ENCODE peak calls at places on chromosomes 16 and 17, in seven cellular contexts. H, Z, K, X, W, T and M are unnamed samples.

GRCh38 chr16:48542020-48542473 is 67.9 kb downstream of the N4BP1 start:
- DNase-seq in H (peak; percentile 36), T (no peak), X (peak; percentile 77), W (peak; percentile 55), K (peak; percentile 75), Z (peak; percentile 55), M (peak; percentile 54)

GRCh38 chr16:75343311-75343710 is 90.0 kb downstream of the CFDP1 start:
- DNase-seq in T (no peak), K (no peak), Z (no peak), H (no peak), X (no peak), W (no peak), M (no peak)

GRCh38 chr17:76545918-76546555 is 6.2 kb downstream of the PRCD start:
- DNase-seq in Z (no peak), T (no peak), W (peak; percentile 14), K (no peak), X (no peak), H (peak; percentile 4), M (no peak)

GRCh38 chr17:48276776-48277175 is 153.2 kb downstream of the SKAP1 start:
- DNase-seq in H (no peak), T (no peak), K (no peak), W (no peak), Z (no peak), X (no peak), M (no peak)

GRCh38 chr16:67169642-67170167 is 633 bp upstream of the NOL3 start:
- DNase-seq in W (no peak), T (no peak), K (no peak), X (no peak), Z (peak; percentile 41), H (peak; percentile 94), M (peak; percentile 63)

GRCh38 chr16:65079549-65079948 is 42.3 kb downstream of the CDH11 start:
- DNase-seq in X (no peak), T (no peak), H (no peak), K (no peak), Z (no peak), W (no peak), M (no peak)

GRCh38 chr16:23509763-23510153 is 536 bp downstream of the GGA2 start:
- DNase-seq in X (peak; percentile 28), K (peak; percentile 27), H (peak; percentile 50), T (no peak), W (no peak), Z (peak; percentile 23), M (no peak)

GRCh38 chr16:68297908-68298307 is 12.8 kb downstream of the SLC7A6OS start:
- DNase-seq in H (no peak), X (no peak), K (peak; percentile 15), Z (peak; percentile 13), W (no peak), T (no peak), M (no peak)

GRCh38 chr17:2030779-2031163 is 818 bp downstream of the DPH1 start:
- DNase-seq in Z (peak; percentile 62), T (peak; percentile 44), K (peak; percentile 92), X (peak; percentile 91), W (no peak), H (no peak), M (no peak)
- TF ChIP-seq CTCF in Z (peak; percentile 24), T (peak; percentile 67), K (peak; percentile 71), X (peak; percentile 80), W (peak; percentile 45), H (peak; percentile 75), M (peak; percentile 49)

GRCh38 chr17:43855061-43855460 is 8.1 kb downstream of the CD300LG start:
- DNase-seq in W (no peak), H (no peak), T (no peak), Z (no peak), K (no peak), X (no peak), M (no peak)

GRCh38 chr17:43854498-43854897 is 7.5 kb downstream of the CD300LG start:
- DNase-seq in X (no peak), K (no peak), Z (no peak), H (no peak), W (no peak), T (no peak), M (no peak)

GRCh38 chr17:43857141-43857540 is 10.2 kb downstream of the CD300LG start:
- DNase-seq in T (no peak), Z (no peak), X (no peak), W (no peak), K (no peak), H (no peak), M (no peak)

GRCh38 chr17:43858201-43858600 is 11.2 kb downstream of the CD300LG start:
- DNase-seq in X (no peak), Z (no peak), H (no peak), K (no peak), T (no peak), W (no peak), M (no peak)

DNA sequence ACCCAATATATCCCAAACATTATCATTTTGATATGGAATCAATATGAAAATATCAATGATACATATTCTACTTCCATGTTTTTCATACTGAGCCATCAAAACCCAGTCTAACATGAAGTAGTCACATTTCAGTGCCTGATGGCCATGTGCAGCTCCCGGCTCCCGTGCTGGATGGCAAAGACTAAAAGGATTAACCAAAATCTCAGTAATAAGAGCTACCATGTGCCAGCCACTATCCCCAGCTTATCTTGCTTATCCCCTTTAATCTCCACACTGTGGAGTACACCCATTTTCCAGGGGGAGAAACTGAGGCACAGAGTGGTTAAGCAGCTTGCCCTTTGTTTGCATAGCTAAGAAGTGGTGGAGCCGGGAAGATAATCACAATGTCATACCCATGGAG is 9.2 kb downstream of the CD300LG start:
- DNase-seq in W (no peak), X (no peak), T (no peak), H (no peak), Z (no peak), K (no peak), M (no peak)
- TF ChIP-seq CTCF in W (no peak), X (no peak), T (no peak), H (no peak), Z (no peak), K (no peak), M (no peak)

GRCh38 chr16:84819644-84820304 is at the start of gene CRISPLD2:
- DNase-seq in Z (peak; percentile 98), T (peak; percentile 94), H (peak; percentile 97), W (peak; percentile 96), X (peak; percentile 78), K (peak; percentile 86), M (peak; percentile 89)
- TF ChIP-seq CTCF in Z (no peak), T (no peak), H (no peak), W (no peak), X (no peak), K (no peak), M (no peak)

GRCh38 chr17:59558039-59558438 is 7.4 kb upstream of the DHX40 start:
- DNase-seq in Z (no peak), W (no peak), T (no peak), H (no peak), X (no peak), K (no peak), M (no peak)

GRCh38 chr17:59558953-59559352 is 6.5 kb upstream of the DHX40 start:
- DNase-seq in K (peak; percentile 45), H (peak; percentile 11), Z (no peak), W (no peak), T (no peak), X (peak; percentile 56), M (no peak)

GRCh38 chr17:59565959-59566324 is 532 bp downstream of the DHX40 start:
- DNase-seq in K (peak; percentile 81), X (peak; percentile 78), T (peak; percentile 35), Z (peak; percentile 45), H (peak; percentile 90), W (peak; percentile 20), M (peak; percentile 80)

GRCh38 chr17:59565171-59565958 is at the start of gene DHX40:
- DNase-seq in Z (peak; percentile 82), T (peak; percentile 85), W (peak; percentile 94), K (peak; percentile 97), H (peak; percentile 99), X (peak; percentile 95), M (peak; percentile 98)

GRCh38 chr17:59561042-59561441 is 4.4 kb upstream of the DHX40 start:
- DNase-seq in W (no peak), T (no peak), Z (peak; percentile 6), X (peak; percentile 14), K (peak; percentile 30), H (peak; percentile 76), M (peak; percentile 53)
- TF ChIP-seq CTCF in W (peak; percentile 28), T (no peak), Z (no peak), X (peak; percentile 39), K (peak; percentile 46), H (peak; percentile 59), M (peak; percentile 4)

DNA sequence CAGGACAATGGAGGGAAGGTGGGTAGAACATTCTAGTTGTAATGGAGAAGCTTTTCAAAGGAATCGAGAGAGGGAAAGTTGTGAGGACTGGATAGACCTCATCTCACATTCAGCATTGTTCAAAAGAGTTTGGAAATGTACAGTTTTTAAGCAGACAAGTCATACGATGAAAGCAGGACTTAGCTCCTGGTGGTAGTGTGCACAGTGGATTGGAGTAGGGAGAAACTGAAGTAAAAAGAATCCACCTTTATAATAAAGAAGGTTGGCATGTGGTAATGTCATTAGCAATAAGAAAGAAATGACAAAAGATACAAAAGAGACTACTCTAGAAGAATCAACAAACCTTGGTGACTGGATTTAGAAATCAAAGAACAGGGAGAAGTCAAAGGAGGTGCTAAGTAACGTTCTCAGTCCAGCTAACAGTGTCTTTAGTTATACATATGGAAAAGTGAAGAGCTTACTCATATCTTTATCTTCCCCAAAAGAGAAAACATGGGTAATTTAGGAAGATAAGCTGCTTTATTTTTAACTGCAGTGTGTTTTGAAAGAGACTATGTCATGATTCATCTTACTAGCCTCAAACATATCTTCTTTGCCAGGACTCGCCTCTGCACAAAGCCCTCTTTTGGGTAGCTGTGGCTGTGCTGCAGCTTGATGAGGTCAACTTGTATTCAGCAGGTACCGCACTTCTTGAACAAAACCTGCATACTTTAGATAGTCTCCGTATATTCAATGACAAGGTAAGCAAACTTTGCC is 18.7 kb upstream of the EVI2A start:
- DNase-seq in W (no peak), X (peak; percentile 91), T (no peak), Z (no peak), K (peak; percentile 77), H (no peak), M (no peak)
- TF ChIP-seq CTCF in W (no peak), X (peak; percentile 22), T (no peak), Z (no peak), K (peak; percentile 6), H (no peak), M (no peak)